ENCODE peak calls at places on chromosomes 11 and 22, in six cellular contexts. One of them, this sample, is unnamed.

GRCh38 chr22:45136594-45136993 is 27.1 kb upstream of the NUP50 start:
- DNase-seq in tibial nerve: no peak
- DNase-seq in stomach: no peak
- DNase-seq in sigmoid colon: no peak
- DNase-seq in A549: no peak
- DNase-seq in HepG2: no peak
- DNase-seq in this sample: no peak

GRCh38 chr11:120667281-120667680 is 155.7 kb downstream of the GRIK4 start:
- DNase-seq in tibial nerve: no peak
- DNase-seq in stomach: no peak
- DNase-seq in sigmoid colon: no peak
- DNase-seq in A549: no peak
- DNase-seq in HepG2: no peak
- DNase-seq in this sample: no peak

GRCh38 chr11:96317985-96318384 is 25.0 kb downstream of the MAML2 start:
- DNase-seq in tibial nerve: no peak
- DNase-seq in stomach: no peak
- DNase-seq in sigmoid colon: no peak
- DNase-seq in A549: no peak
- DNase-seq in HepG2: no peak
- DNase-seq in this sample: no peak

GRCh38 chr11:128247235-128247594 is 340.1 kb downstream of the ETS1 start:
- DNase-seq in tibial nerve: peak; percentile 44
- DNase-seq in stomach: no peak
- DNase-seq in sigmoid colon: no peak
- DNase-seq in A549: no peak
- DNase-seq in HepG2: no peak
- DNase-seq in this sample: no peak

GRCh38 chr11:133718831-133719230 is 126.5 kb downstream of the SPATA19 start:
- DNase-seq in tibial nerve: no peak
- DNase-seq in stomach: no peak
- DNase-seq in sigmoid colon: no peak
- DNase-seq in A549: no peak
- DNase-seq in HepG2: no peak
- DNase-seq in this sample: no peak

GRCh38 chr22:50201191-50202129 is 649 bp downstream of the SELENOO start:
- DNase-seq in tibial nerve: no peak
- DNase-seq in stomach: peak; percentile 62
- DNase-seq in sigmoid colon: no peak
- DNase-seq in A549: no peak
- DNase-seq in HepG2: peak; percentile 23
- DNase-seq in this sample: no peak

GRCh38 chr11:74634537-74634936 is 42.2 kb downstream of the POLD3 start:
- DNase-seq in tibial nerve: no peak
- DNase-seq in stomach: no peak
- DNase-seq in sigmoid colon: no peak
- DNase-seq in A549: peak; percentile 80
- DNase-seq in HepG2: peak; percentile 18
- DNase-seq in this sample: no peak

GRCh38 chr22:23402275-23403151 is 177.6 kb downstream of the IGLL1 start:
- DNase-seq in tibial nerve: no peak
- DNase-seq in stomach: peak; percentile 75
- DNase-seq in sigmoid colon: peak; percentile 67
- DNase-seq in A549: peak; percentile 82
- DNase-seq in HepG2: peak; percentile 67
- DNase-seq in this sample: peak; percentile 64

GRCh38 chr22:23800297-23801237 is 13.8 kb downstream of the SMARCB1 start:
- DNase-seq in tibial nerve: no peak
- DNase-seq in stomach: no peak
- DNase-seq in sigmoid colon: no peak
- DNase-seq in A549: no peak
- DNase-seq in HepG2: no peak
- DNase-seq in this sample: no peak

GRCh38 chr22:30763815-30764686 is 69.4 kb downstream of the OSBP2 start:
- DNase-seq in tibial nerve: no peak
- DNase-seq in stomach: peak; percentile 52
- DNase-seq in sigmoid colon: no peak
- DNase-seq in A549: peak; percentile 84
- DNase-seq in HepG2: peak; percentile 70
- DNase-seq in this sample: no peak

GRCh38 chr11:5291207-5291838 is 10.4 kb downstream of the OR51B4 start:
- DNase-seq in tibial nerve: no peak
- DNase-seq in stomach: no peak
- DNase-seq in sigmoid colon: no peak
- DNase-seq in A549: peak; percentile 73
- DNase-seq in HepG2: peak; percentile 7
- DNase-seq in this sample: no peak

GRCh38 chr22:23804781-23805291 is 18.1 kb downstream of the SMARCB1 start:
- DNase-seq in tibial nerve: no peak
- DNase-seq in stomach: no peak
- DNase-seq in sigmoid colon: no peak
- DNase-seq in A549: no peak
- DNase-seq in HepG2: no peak
- DNase-seq in this sample: no peak

GRCh38 chr11:62958547-62959071 is 26.2 kb downstream of the SLC22A6 start:
- DNase-seq in tibial nerve: no peak
- DNase-seq in stomach: no peak
- DNase-seq in sigmoid colon: peak; percentile 79
- DNase-seq in A549: no peak
- DNase-seq in HepG2: no peak
- DNase-seq in this sample: no peak

GRCh38 chr11:92269021-92269420 is 44.4 kb downstream of the FAT3 start:
- DNase-seq in tibial nerve: no peak
- DNase-seq in stomach: no peak
- DNase-seq in sigmoid colon: no peak
- DNase-seq in A549: peak; percentile 77
- DNase-seq in HepG2: peak; percentile 4
- DNase-seq in this sample: no peak

GRCh38 chr11:86459002-86459385 is 84.3 kb downstream of the CCDC81 start:
- DNase-seq in tibial nerve: no peak
- DNase-seq in stomach: no peak
- DNase-seq in sigmoid colon: no peak
- DNase-seq in A549: no peak
- DNase-seq in HepG2: no peak
- DNase-seq in this sample: no peak

GRCh38 chr11:44036811-44037657 is 10.7 kb upstream of the ACCSL start:
- DNase-seq in tibial nerve: peak; percentile 77
- DNase-seq in stomach: peak; percentile 66
- DNase-seq in sigmoid colon: peak; percentile 93
- DNase-seq in A549: peak; percentile 72
- DNase-seq in HepG2: peak; percentile 63
- DNase-seq in this sample: peak; percentile 82

GRCh38 chr22:17576475-17576874 is 13.2 kb downstream of the SLC25A18 start:
- DNase-seq in tibial nerve: no peak
- DNase-seq in stomach: no peak
- DNase-seq in sigmoid colon: no peak
- DNase-seq in A549: no peak
- DNase-seq in HepG2: no peak
- DNase-seq in this sample: no peak

GRCh38 chr11:82782825-82783374 is 49.2 kb upstream of the FAM181B start:
- DNase-seq in tibial nerve: no peak
- DNase-seq in stomach: no peak
- DNase-seq in sigmoid colon: no peak
- DNase-seq in A549: no peak
- DNase-seq in HepG2: no peak
- DNase-seq in this sample: no peak
- TF ChIP-seq EP300 in tibial nerve: no peak
- TF ChIP-seq EP300 in stomach: no peak
- TF ChIP-seq EP300 in sigmoid colon: no peak
- TF ChIP-seq EP300 in A549: no peak
- TF ChIP-seq EP300 in HepG2: no peak
- TF ChIP-seq EP300 in this sample: no peak

GRCh38 chr11:69286358-69287327 is 7.3 kb upstream of the MYEOV start:
- DNase-seq in tibial nerve: no peak
- DNase-seq in stomach: no peak
- DNase-seq in sigmoid colon: no peak
- DNase-seq in A549: no peak
- DNase-seq in HepG2: no peak
- DNase-seq in this sample: no peak
- TF ChIP-seq EP300 in tibial nerve: no peak
- TF ChIP-seq EP300 in stomach: no peak
- TF ChIP-seq EP300 in sigmoid colon: no peak
- TF ChIP-seq EP300 in A549: no peak
- TF ChIP-seq EP300 in HepG2: no peak
- TF ChIP-seq EP300 in this sample: no peak

GRCh38 chr11:68412593-68413475 is 47.7 kb upstream of the PPP6R3 start:
- DNase-seq in tibial nerve: no peak
- DNase-seq in stomach: no peak
- DNase-seq in sigmoid colon: no peak
- DNase-seq in A549: no peak
- DNase-seq in HepG2: no peak
- DNase-seq in this sample: no peak
- TF ChIP-seq EP300 in tibial nerve: no peak
- TF ChIP-seq EP300 in stomach: peak; percentile 69
- TF ChIP-seq EP300 in sigmoid colon: no peak
- TF ChIP-seq EP300 in A549: no peak
- TF ChIP-seq EP300 in HepG2: no peak
- TF ChIP-seq EP300 in this sample: no peak

GRCh38 chr11:12117200-12117995 is 7.0 kb downstream of the MICAL2 start:
- DNase-seq in tibial nerve: no peak
- DNase-seq in stomach: no peak
- DNase-seq in sigmoid colon: peak; percentile 80
- DNase-seq in A549: no peak
- DNase-seq in HepG2: no peak
- DNase-seq in this sample: no peak
- TF ChIP-seq EP300 in tibial nerve: peak; percentile 89
- TF ChIP-seq EP300 in stomach: peak; percentile 94
- TF ChIP-seq EP300 in sigmoid colon: peak; percentile 83
- TF ChIP-seq EP300 in A549: no peak
- TF ChIP-seq EP300 in HepG2: no peak
- TF ChIP-seq EP300 in this sample: no peak

DNA sequence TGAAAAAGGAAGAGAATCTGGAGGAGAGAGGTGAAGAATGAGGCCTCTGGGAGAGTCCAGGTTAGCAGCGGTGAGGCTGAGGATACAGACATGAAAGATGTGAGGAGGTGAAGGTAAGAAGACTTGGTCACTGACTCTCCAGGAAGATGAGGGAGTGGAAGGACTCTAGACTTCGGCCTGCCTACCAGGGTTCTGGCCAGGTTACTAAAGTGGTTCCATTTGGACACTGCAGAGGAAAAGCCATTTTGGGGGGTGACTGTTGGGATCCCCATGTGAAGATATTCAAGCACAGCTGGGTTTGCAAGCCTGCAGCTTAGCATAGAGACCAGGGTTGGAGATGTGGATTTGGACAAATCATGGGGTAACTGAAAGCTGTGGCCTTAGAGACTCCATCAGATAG is 7.8 kb downstream of the DCHS1 start:
- DNase-seq in tibial nerve: no peak
- DNase-seq in stomach: no peak
- DNase-seq in sigmoid colon: peak; percentile 54
- DNase-seq in A549: no peak
- DNase-seq in HepG2: no peak
- DNase-seq in this sample: no peak
- TF ChIP-seq EP300 in tibial nerve: no peak
- TF ChIP-seq EP300 in stomach: no peak
- TF ChIP-seq EP300 in sigmoid colon: no peak
- TF ChIP-seq EP300 in A549: no peak
- TF ChIP-seq EP300 in HepG2: no peak
- TF ChIP-seq EP300 in this sample: no peak

GRCh38 chr11:88327061-88327460 is 10.5 kb downstream of the CTSC start:
- DNase-seq in tibial nerve: no peak
- DNase-seq in stomach: no peak
- DNase-seq in sigmoid colon: no peak
- DNase-seq in A549: no peak
- DNase-seq in HepG2: no peak
- DNase-seq in this sample: no peak
- TF ChIP-seq EP300 in tibial nerve: no peak
- TF ChIP-seq EP300 in stomach: no peak
- TF ChIP-seq EP300 in sigmoid colon: no peak
- TF ChIP-seq EP300 in A549: no peak
- TF ChIP-seq EP300 in HepG2: no peak
- TF ChIP-seq EP300 in this sample: no peak

DNA sequence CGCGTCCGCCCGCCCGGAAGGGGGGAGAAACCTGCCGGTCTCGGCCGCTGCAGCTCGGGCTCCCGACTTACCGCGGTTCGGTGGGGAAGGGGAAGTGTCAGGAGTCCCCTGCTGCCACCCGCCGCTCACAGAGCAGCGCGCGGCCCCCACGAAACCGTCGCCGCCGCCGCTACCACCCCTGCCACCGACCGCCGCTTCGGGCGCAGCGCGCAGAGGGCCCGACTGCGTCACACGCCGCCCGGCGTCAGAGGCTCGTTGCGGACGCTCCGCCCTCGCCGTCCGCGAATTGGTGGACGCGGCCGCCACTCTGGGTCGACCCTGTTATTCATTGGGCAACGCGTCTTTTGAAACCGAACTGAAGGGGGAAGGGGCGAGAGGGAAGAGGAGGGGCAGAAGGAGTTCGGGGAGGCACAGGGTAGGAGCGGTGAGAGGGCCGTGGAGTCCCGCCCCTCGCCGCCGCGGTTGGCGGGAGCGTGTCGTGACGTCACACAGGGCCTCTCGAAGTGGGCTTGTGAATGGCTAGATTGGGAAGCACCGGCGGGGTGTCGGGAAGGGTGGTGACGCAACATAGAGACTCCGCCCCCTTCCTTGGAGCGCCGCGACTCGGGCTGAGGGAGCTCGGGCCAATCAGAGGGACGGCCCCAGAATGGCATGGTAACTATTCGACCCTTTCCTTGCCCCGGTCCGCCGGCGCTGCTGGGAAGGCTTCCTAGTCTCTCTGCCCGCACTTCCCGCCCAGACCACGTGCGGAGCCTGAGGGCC is at the start of gene NUP98:
- DNase-seq in tibial nerve: peak; percentile 99
- DNase-seq in stomach: peak; percentile 100
- DNase-seq in sigmoid colon: peak; percentile 100
- DNase-seq in A549: peak; percentile 100
- DNase-seq in HepG2: peak; percentile 99
- DNase-seq in this sample: peak; percentile 99
- TF ChIP-seq EP300 in tibial nerve: peak; percentile 99
- TF ChIP-seq EP300 in stomach: no peak
- TF ChIP-seq EP300 in sigmoid colon: no peak
- TF ChIP-seq EP300 in A549: no peak
- TF ChIP-seq EP300 in HepG2: no peak
- TF ChIP-seq EP300 in this sample: no peak

GRCh38 chr11:45879803-45880685 is 5.4 kb upstream of the MAPK8IP1 start:
- DNase-seq in tibial nerve: no peak
- DNase-seq in stomach: no peak
- DNase-seq in sigmoid colon: no peak
- DNase-seq in A549: peak; percentile 19
- DNase-seq in HepG2: no peak
- DNase-seq in this sample: no peak
- TF ChIP-seq EP300 in tibial nerve: no peak
- TF ChIP-seq EP300 in stomach: no peak
- TF ChIP-seq EP300 in sigmoid colon: no peak
- TF ChIP-seq EP300 in A549: no peak
- TF ChIP-seq EP300 in HepG2: no peak
- TF ChIP-seq EP300 in this sample: no peak

GRCh38 chr11:45655347-45655756 is 10.1 kb downstream of the CHST1 start:
- DNase-seq in tibial nerve: peak; percentile 62
- DNase-seq in stomach: peak; percentile 72
- DNase-seq in sigmoid colon: peak; percentile 84
- DNase-seq in A549: peak; percentile 61
- DNase-seq in HepG2: peak; percentile 44
- DNase-seq in this sample: no peak
- TF ChIP-seq EP300 in tibial nerve: no peak
- TF ChIP-seq EP300 in stomach: no peak
- TF ChIP-seq EP300 in sigmoid colon: no peak
- TF ChIP-seq EP300 in A549: no peak
- TF ChIP-seq EP300 in HepG2: no peak
- TF ChIP-seq EP300 in this sample: no peak

This sample was measured in suprapubic skin.